ENCODE peak calls at places on chromosomes 5 and 9, in seven cellular contexts. Y is H9, G is hepatocyte, A is heart left ventricle, S is IMR-90, D is pancreas, R is sigmoid colon. P is an unnamed sample. For H3K4me1, the result is how much of the 10 kb centered on the place peaks cover.

GRCh38 chr5:41068169-41068568 is 3.0 kb downstream of the MROH2B start:
- DNase-seq in Y (no peak), G (no peak), A (no peak), S (no peak), D (no peak), R (no peak), P (no peak)

GRCh38 chr5:33563983-33564908 is 123.5 kb downstream of the TARS1 start:
- DNase-seq in Y (no peak), G (no peak), A (no peak), S (no peak), D (no peak), R (no peak), P (no peak)

GRCh38 chr9:74770508-74771261 is 117.0 kb downstream of the TRPM6 start:
- DNase-seq in Y (peak), G (peak), A (no peak), S (no peak), D (peak), R (no peak), P (peak)

GRCh38 chr9:91886433-91887031 is 63.5 kb downstream of the ROR2 start:
- DNase-seq in Y (peak), G (no peak), A (no peak), S (no peak), D (no peak), R (no peak), P (no peak)

GRCh38 chr5:113050606-113051391 is 74.2 kb downstream of the DCP2 start:
- DNase-seq in Y (no peak), G (no peak), A (no peak), S (peak), D (no peak), R (no peak), P (no peak)

GRCh38 chr9:123326662-123327093 is 29.3 kb upstream of the CRB2 start:
- DNase-seq in Y (peak), G (no peak), A (no peak), S (no peak), D (no peak), R (no peak), P (no peak)

GRCh38 chr5:167934561-167934971 is 356.9 kb upstream of the WWC1 start:
- DNase-seq in Y (no peak), G (peak), A (peak), S (no peak), D (no peak), R (peak), P (no peak)

GRCh38 chr9:21155501-21155900 is 11.0 kb downstream of the IFNA21 start:
- DNase-seq in Y (no peak), G (no peak), A (no peak), S (no peak), D (no peak), R (no peak), P (no peak)

GRCh38 chr5:5304361-5305035 is 118.0 kb upstream of the ICE1 start:
- DNase-seq in Y (no peak), G (no peak), A (no peak), S (no peak), D (no peak), R (no peak), P (no peak)

GRCh38 chr5:74352256-74352655 is 288.3 kb downstream of the ENC1 start:
- DNase-seq in Y (no peak), G (no peak), A (no peak), S (peak), D (no peak), R (no peak), P (no peak)

GRCh38 chr9:83964973-83965349 is 15.1 kb downstream of the HNRNPK start:
- DNase-seq in Y (no peak), G (no peak), A (no peak), S (peak), D (no peak), R (no peak), P (no peak)

GRCh38 chr5:96014395-96014794 is 52.7 kb upstream of the ELL2 start:
- DNase-seq in Y (no peak), G (no peak), A (no peak), S (no peak), D (no peak), R (no peak), P (no peak)

GRCh38 chr5:132813599-132814440 is 718 bp downstream of the SOWAHA start:
- DNase-seq in Y (peak), G (peak), A (peak), S (no peak), D (peak), R (peak), P (peak)

GRCh38 chr9:76943071-76943470 is 37.2 kb upstream of the PRUNE2 start:
- DNase-seq in Y (no peak), G (peak), A (no peak), S (no peak), D (no peak), R (no peak), P (no peak)

GRCh38 chr5:141846031-141846430 is 32.2 kb downstream of the PCDH1 start:
- DNase-seq in Y (peak), G (peak), A (peak), S (peak), D (no peak), R (no peak), P (no peak)

GRCh38 chr5:133895979-133896378 is 72.4 kb downstream of the C5orf15 start:
- DNase-seq in Y (no peak), G (peak), A (no peak), S (no peak), D (no peak), R (no peak), P (no peak)

GRCh38 chr5:157668356-157668755 is 3.0 kb upstream of the C5orf52 start:
- DNase-seq in Y (no peak), G (no peak), A (no peak), S (no peak), D (no peak), R (no peak), P (no peak)

GRCh38 chr9:101311759-101312420 is 72.9 kb downstream of the BAAT start:
- DNase-seq in Y (no peak), G (peak), A (no peak), S (peak), D (no peak), R (no peak), P (no peak)

GRCh38 chr5:149820536-149821503 is 90.7 kb downstream of the PPARGC1B start:
- DNase-seq in Y (no peak), G (no peak), A (no peak), S (no peak), D (no peak), R (no peak), P (no peak)

DNA sequence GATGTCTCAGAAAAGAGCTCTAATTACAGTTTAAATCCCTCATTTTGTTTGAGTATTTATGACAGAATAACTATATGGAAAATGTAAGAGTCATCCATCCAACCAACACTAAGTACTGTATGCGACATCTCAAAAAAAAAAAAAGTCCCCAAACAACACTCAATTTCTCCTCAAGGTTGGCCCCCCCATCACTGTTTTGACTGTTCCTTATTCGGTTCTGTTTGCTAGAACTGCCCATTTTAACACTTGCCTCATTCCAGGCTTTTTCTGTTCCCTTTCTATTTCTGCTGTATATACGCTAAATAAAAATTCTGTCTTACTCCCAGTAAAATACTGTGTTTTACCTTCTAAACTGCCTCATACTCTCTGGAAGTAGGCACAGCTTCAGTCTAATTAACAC is 25.2 kb downstream of the GLDC start:
- DNase-seq in Y (no peak), G (no peak), A (no peak), S (no peak), D (no peak), R (no peak), P (no peak)
- H3K27ac ChIP-seq in Y (no peak), G (no peak), A (no peak), S (no peak), D (no peak), R (no peak), P (no peak)

DNA sequence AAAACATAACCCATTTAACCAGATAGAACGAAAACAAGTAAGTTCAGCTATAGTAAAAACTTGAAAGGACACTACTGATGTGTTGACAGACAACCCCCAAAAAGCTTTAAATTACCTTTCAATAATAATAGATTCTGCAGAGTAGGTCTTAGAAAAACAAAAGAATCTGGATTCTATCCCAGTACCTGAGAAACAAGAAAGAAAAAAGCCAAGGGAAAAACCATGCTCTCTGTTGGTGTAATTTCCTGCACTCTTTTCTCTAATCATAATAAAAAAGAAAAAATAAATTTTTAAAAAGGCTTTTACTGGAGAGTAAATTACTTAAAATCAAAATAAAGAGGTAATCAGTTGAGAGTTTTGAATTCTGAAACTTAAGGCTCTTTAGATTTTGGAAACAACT is 1090.4 kb downstream of the PTPRD start:
- DNase-seq in Y (no peak), G (no peak), A (no peak), S (no peak), D (no peak), R (no peak), P (no peak)
- TF ChIP-seq CTCF in Y (no peak), G (no peak), A (no peak), S (no peak), D (no peak), R (no peak), P (no peak)

GRCh38 chr5:124698774-124699173 is 47.7 kb downstream of the ZNF608 start:
- DNase-seq in Y (no peak), G (no peak), A (no peak), S (peak), D (no peak), R (no peak), P (no peak)

GRCh38 chr5:124702442-124703024 is 43.9 kb downstream of the ZNF608 start:
- DNase-seq in Y (no peak), G (peak), A (no peak), S (no peak), D (no peak), R (no peak), P (no peak)

GRCh38 chr5:124700930-124701458 is 45.4 kb downstream of the ZNF608 start:
- DNase-seq in Y (no peak), G (no peak), A (no peak), S (no peak), D (no peak), R (no peak), P (no peak)

GRCh38 chr5:124701873-124702272 is 44.6 kb downstream of the ZNF608 start:
- DNase-seq in Y (no peak), G (no peak), A (no peak), S (no peak), D (no peak), R (no peak), P (no peak)

GRCh38 chr5:124700333-124700732 is 46.1 kb downstream of the ZNF608 start:
- DNase-seq in Y (no peak), G (no peak), A (no peak), S (no peak), D (no peak), R (no peak), P (no peak)
- H3K4me1 ChIP-seq in Y (under half), G (half or more), A (under half), S (under half), D (under half), R (half or more), P (under half)

GRCh38 chr9:94029932-94030317 is 54.3 kb upstream of the PTPDC1 start:
- DNase-seq in Y (no peak), G (no peak), A (no peak), S (no peak), D (no peak), R (no peak), P (no peak)

GRCh38 chr9:94030318-94031179 is 53.7 kb upstream of the PTPDC1 start:
- DNase-seq in Y (peak), G (peak), A (peak), S (peak), D (peak), R (peak), P (peak)

GRCh38 chr9:94033383-94033782 is 50.9 kb upstream of the PTPDC1 start:
- DNase-seq in Y (no peak), G (no peak), A (no peak), S (no peak), D (no peak), R (no peak), P (no peak)

GRCh38 chr9:94031380-94031779 is 52.9 kb upstream of the PTPDC1 start:
- DNase-seq in Y (no peak), G (no peak), A (no peak), S (no peak), D (no peak), R (no peak), P (no peak)

GRCh38 chr9:94031946-94032345 is 52.3 kb upstream of the PTPDC1 start:
- DNase-seq in Y (no peak), G (no peak), A (no peak), S (no peak), D (no peak), R (no peak), P (no peak)
- H3K27ac ChIP-seq in Y (no peak), G (no peak), A (no peak), S (no peak), D (no peak), R (peak), P (no peak)

DNA sequence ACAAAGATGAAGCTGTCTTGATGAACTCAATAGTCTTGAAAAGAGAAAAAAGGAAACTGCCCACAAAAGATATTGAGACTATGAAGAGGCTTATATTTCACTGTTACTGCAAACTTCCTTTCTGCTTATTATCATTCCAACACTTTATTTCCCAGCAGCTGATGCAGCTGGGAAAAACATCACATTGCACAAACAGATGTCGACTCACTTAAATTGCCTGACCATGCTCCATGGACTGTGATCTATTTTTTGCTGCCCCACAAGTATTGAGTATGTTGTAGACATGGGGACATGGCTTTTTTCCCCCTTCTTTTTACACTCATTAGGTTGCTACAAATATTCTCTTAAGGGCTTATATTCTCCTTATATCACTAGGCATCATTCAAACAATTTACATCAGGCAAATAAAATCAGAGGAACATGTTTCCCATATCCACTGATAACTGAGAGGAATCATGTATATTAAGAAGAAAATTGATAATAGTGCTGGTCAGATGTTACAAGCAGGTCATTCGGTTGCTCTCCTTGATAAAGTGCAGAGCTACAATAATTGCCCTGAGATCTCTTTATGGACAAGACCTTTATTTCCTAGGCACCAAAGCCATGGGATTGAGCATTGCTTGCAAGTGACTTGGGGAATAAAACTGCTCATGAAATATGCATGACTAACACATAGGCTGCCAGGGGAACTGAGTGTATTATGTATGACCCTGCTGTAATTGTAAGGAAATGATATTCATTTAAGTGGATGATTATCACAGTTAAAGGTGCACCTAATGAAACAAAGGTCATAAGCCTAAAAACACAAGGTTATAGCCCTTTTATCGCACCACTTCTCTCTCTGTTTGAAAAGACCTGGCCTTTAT is 509.8 kb downstream of the ZNF608 start:
- DNase-seq in Y (no peak), G (no peak), A (no peak), S (peak), D (no peak), R (no peak), P (no peak)
- TF ChIP-seq CTCF in Y (no peak), G (no peak), A (no peak), S (no peak), D (no peak), R (no peak), P (no peak)